ENCODE peak calls at places on chromosomes 5 and 9, in nine cellular contexts. X is HTR-8/SVneo; N is T-helper 2 cell treated with Interferon-gamma antibody and Interleukin-4, amounts not matched to agents 5 μg/mL and 100 μg/mL, for 36 hours; R is brain microvascular endothelial cell; Z is endothelial cell; V is MG63; E is NCI-H1105 treated with DMSO at 0.1 percent for 48 hours; G is pulmonary artery endothelial cell; P is activated naive CD8-positive, alpha-beta T cell treated with anti-CD3 and anti-CD28 coated beads, Interleukin-2, amount 50 U/mL, for 16 hours. W is an unnamed sample.

GRCh38 chr9:23849379-23849778 is 23.3 kb upstream of the ELAVL2 start:
- DNase-seq in X (no peak), N (no peak), R (no peak), Z (no peak), V (no peak), E (no peak), G (no peak), P (no peak), W (no peak)

GRCh38 chr9:1980387-1980786 is 34.8 kb upstream of the SMARCA2 start:
- DNase-seq in X (no peak), N (no peak), R (no peak), Z (no peak), V (no peak), E (no peak), G (no peak), P (no peak), W (no peak)

GRCh38 chr5:52915176-52915875 is 73.8 kb upstream of the ITGA2 start:
- DNase-seq in X (peak), N (peak), R (peak), Z (peak), V (peak), E (peak), G (peak), P (no peak), W (peak)

GRCh38 chr9:112124156-112124555 is 50.9 kb downstream of the SUSD1 start:
- DNase-seq in X (no peak), N (no peak), R (no peak), Z (no peak), V (no peak), E (no peak), G (no peak), P (no peak), W (no peak)

GRCh38 chr9:37036237-37037136 is 2.4 kb upstream of the PAX5 start:
- DNase-seq in X (no peak), N (peak), R (no peak), Z (peak), V (peak), E (no peak), G (no peak), P (no peak), W (peak)

GRCh38 chr5:136192526-136193395 is at the start of gene SMIM32:
- DNase-seq in X (peak), N (no peak), R (no peak), Z (peak), V (peak), E (peak), G (no peak), P (no peak), W (no peak)

GRCh38 chr9:27181381-27181780 is 72.4 kb downstream of the TEK start:
- DNase-seq in X (no peak), N (no peak), R (peak), Z (no peak), V (no peak), E (no peak), G (no peak), P (no peak), W (peak)

GRCh38 chr5:175691761-175692160 is 33.9 kb downstream of the HRH2 start:
- DNase-seq in X (no peak), N (no peak), R (no peak), Z (no peak), V (no peak), E (no peak), G (no peak), P (no peak), W (no peak)

GRCh38 chr5:62886603-62887315 is 308.1 kb downstream of the LRRC70 start:
- DNase-seq in X (no peak), N (no peak), R (peak), Z (no peak), V (no peak), E (no peak), G (no peak), P (no peak), W (peak)

GRCh38 chr5:68749648-68750047 is 344.2 kb upstream of the SLC30A5 start:
- DNase-seq in X (no peak), N (no peak), R (no peak), Z (no peak), V (peak), E (no peak), G (no peak), P (no peak), W (no peak)

GRCh38 chr9:121906074-121906520 is 187.0 kb downstream of the TTLL11 start:
- DNase-seq in X (no peak), N (no peak), R (peak), Z (no peak), V (no peak), E (no peak), G (no peak), P (no peak), W (no peak)

GRCh38 chr9:123739387-123739786 is 190.5 kb downstream of the DENND1A start:
- DNase-seq in X (no peak), N (no peak), R (no peak), Z (no peak), V (no peak), E (no peak), G (no peak), P (no peak), W (no peak)

GRCh38 chr5:151082976-151083651 is 2.3 kb upstream of the TNIP1 start:
- DNase-seq in X (no peak), N (peak), R (no peak), Z (no peak), V (no peak), E (no peak), G (no peak), P (no peak), W (no peak)

GRCh38 chr5:35138232-35138631 is 90.5 kb upstream of the AGXT2 start:
- DNase-seq in X (peak), N (no peak), R (no peak), Z (no peak), V (no peak), E (no peak), G (no peak), P (no peak), W (peak)

GRCh38 chr5:115194671-115195070 is 25.0 kb upstream of the TRIM36 start:
- DNase-seq in X (no peak), N (no peak), R (no peak), Z (no peak), V (peak), E (no peak), G (no peak), P (no peak), W (peak)

GRCh38 chr5:138668451-138668850 is 84.8 kb upstream of the CTNNA1 start:
- DNase-seq in X (no peak), N (peak), R (no peak), Z (no peak), V (no peak), E (no peak), G (no peak), P (no peak), W (no peak)

GRCh38 chr9:129455151-129455995 is 165.5 kb downstream of the C9orf50 start:
- DNase-seq in X (no peak), N (no peak), R (no peak), Z (no peak), V (no peak), E (no peak), G (no peak), P (no peak), W (no peak)

GRCh38 chr9:96222132-96222531 is 79.8 kb downstream of the HSD17B3 start:
- DNase-seq in X (no peak), N (no peak), R (no peak), Z (no peak), V (no peak), E (no peak), G (no peak), P (no peak), W (no peak)

GRCh38 chr9:4842734-4843133 is 50.0 kb downstream of the RCL1 start:
- DNase-seq in X (no peak), N (no peak), R (no peak), Z (no peak), V (no peak), E (no peak), G (no peak), P (no peak), W (no peak)

GRCh38 chr9:82438581-82438980 is 450.0 kb downstream of the SPATA31D1 start:
- DNase-seq in X (no peak), N (no peak), R (no peak), Z (no peak), V (no peak), E (no peak), G (no peak), P (no peak), W (no peak)